ENCODE peak calls at places on chromosomes 6 and 20, in six cellular contexts. N is NCI-H1417; D is CD8-positive, alpha-beta T cell; W is stimulated activated CD4-positive, alpha-beta T cell treated with anti-CD3 and anti-CD28 coated beads, Interleukin-12 subunit alpha, Interleukin-12 subunit beta, amount 100 ng/mL, for 48 hours; G is HEK293T; C is A549. Y is an unnamed sample.

GRCh38 chr20:15332711-15333160 is 995.3 kb upstream of the FLRT3 start:
- DNase-seq in G (no peak), C (no peak), D (no peak), N (no peak), W (no peak), Y (no peak)

GRCh38 chr6:41408576-41408975 is 73.2 kb downstream of the NCR2 start:
- DNase-seq in W (no peak), G (no peak), D (no peak), N (no peak), C (no peak), Y (peak; percentile 28)

GRCh38 chr6:52015953-52016352 is 71.5 kb downstream of the PKHD1 start:
- DNase-seq in C (no peak), W (no peak), G (no peak), D (no peak), N (no peak), Y (no peak)

GRCh38 chr20:51532577-51533191 is 9.8 kb downstream of the NFATC2 start:
- DNase-seq in W (no peak), N (no peak), D (no peak), G (no peak), C (no peak), Y (no peak)

GRCh38 chr6:152189736-152190135 is 382.3 kb downstream of the ESR1 start:
- DNase-seq in W (no peak), D (no peak), G (no peak), C (no peak), N (no peak), Y (peak; percentile 22)

GRCh38 chr6:9766240-9766915 is 648.5 kb downstream of the TFAP2A start:
- DNase-seq in D (no peak), W (no peak), C (peak; percentile 5), G (no peak), N (no peak), Y (peak; percentile 66)

GRCh38 chr6:78831492-78831891 is 35.9 kb upstream of the IRAK1BP1 start:
- DNase-seq in C (no peak), W (no peak), N (no peak), G (no peak), D (no peak), Y (peak; percentile 93)

GRCh38 chr6:90088009-90088408 is 193.7 kb downstream of the GJA10 start:
- DNase-seq in D (no peak), W (no peak), C (no peak), N (no peak), G (no peak), Y (peak; percentile 71)

GRCh38 chr6:56247654-56248122 is 308 bp upstream of the COL21A1 start:
- DNase-seq in W (no peak), D (no peak), G (no peak), C (no peak), N (no peak), Y (no peak)

GRCh38 chr6:98295776-98296175 is 538.6 kb upstream of the POU3F2 start:
- DNase-seq in G (no peak), C (no peak), W (no peak), N (no peak), D (no peak), Y (no peak)

GRCh38 chr20:44579313-44580090 is 2.9 kb upstream of the PKIG start:
- DNase-seq in C (no peak), D (no peak), G (no peak), W (no peak), N (no peak), Y (no peak)

Y was measured in cardiac muscle cell.